ENCODE peak calls at places on chromosomes 13 and 19, in four cellular contexts. R is K562, F is HepG2, O is Panc1. N is an unnamed sample.

GRCh38 chr19:54653181-54653809 is 9.5 kb upstream of the LILRB4 start:
- DNase-seq in R (peak), F (peak), O (peak), N (peak)

GRCh38 chr13:82002693-82003092 is 1661.8 kb upstream of the SPRY2 start:
- DNase-seq in R (no peak), F (no peak), O (no peak), N (no peak)

GRCh38 chr19:5585461-5586299 is 17.9 kb upstream of the TINCR start:
- DNase-seq in R (peak), F (no peak), O (no peak), N (no peak)

GRCh38 chr13:93862259-93862658 is 617.2 kb downstream of the DCT start:
- DNase-seq in R (no peak), F (no peak), O (no peak), N (no peak)

GRCh38 chr13:44044544-44045178 is 165.0 kb downstream of the LACC1 start:
- DNase-seq in R (no peak), F (no peak), O (no peak), N (no peak)

GRCh38 chr19:32658075-32658474 is 16.9 kb downstream of the ANKRD27 start:
- DNase-seq in R (no peak), F (no peak), O (no peak), N (no peak)

GRCh38 chr19:7877249-7877836 is 3.2 kb upstream of the PRR36 start:
- DNase-seq in R (no peak), F (no peak), O (no peak), N (no peak)

GRCh38 chr19:10139952-10140351 is 20.3 kb upstream of the EIF3G start:
- DNase-seq in R (no peak), F (no peak), O (no peak), N (no peak)

GRCh38 chr19:31831421-31831820 is 482.2 kb upstream of the TSHZ3 start:
- DNase-seq in R (no peak), F (no peak), O (no peak), N (no peak)

GRCh38 chr13:113009743-113010509 is 40.9 kb downstream of the MCF2L start:
- DNase-seq in R (no peak), F (peak), O (no peak), N (no peak)

GRCh38 chr19:10566658-10567410 is 1.0 kb upstream of the KRI1 start:
- DNase-seq in R (no peak), F (no peak), O (no peak), N (no peak)

GRCh38 chr19:33344210-33344609 is 29.3 kb upstream of the CEBPG start:
- DNase-seq in R (no peak), F (no peak), O (no peak), N (no peak)

GRCh38 chr19:29617336-29618266 is 11.5 kb downstream of the POP4 start:
- DNase-seq in R (no peak), F (no peak), O (no peak), N (no peak)

GRCh38 chr19:57052102-57052501 is 67.7 kb upstream of the USP29 start:
- DNase-seq in R (no peak), F (no peak), O (no peak), N (no peak)

GRCh38 chr19:1260749-1261511 is 8.2 kb upstream of the CIRBP start:
- DNase-seq in R (peak), F (peak), O (no peak), N (peak)

GRCh38 chr13:98606296-98606695 is 29.4 kb upstream of the STK24 start:
- DNase-seq in R (no peak), F (no peak), O (no peak), N (no peak)

GRCh38 chr19:58581227-58582141 is 8.3 kb upstream of the MZF1 start:
- DNase-seq in R (peak), F (peak), O (peak), N (peak)

GRCh38 chr19:18794692-18795091 is 3.6 kb upstream of the COMP start:
- DNase-seq in R (no peak), F (no peak), O (no peak), N (no peak)

GRCh38 chr19:49896863-49897621 is at the start of gene IL4I1:
- DNase-seq in R (no peak), F (no peak), O (no peak), N (no peak)

GRCh38 chr19:56736571-56736970 is 65.0 kb upstream of the ZNF835 start:
- DNase-seq in R (no peak), F (no peak), O (no peak), N (no peak)

GRCh38 chr13:30864352-30865130 is 41.5 kb upstream of the MEDAG start:
- DNase-seq in R (no peak), F (no peak), O (no peak), N (no peak)

GRCh38 chr19:1189419-1189818 is 15.4 kb upstream of the SBNO2 start:
- DNase-seq in R (peak), F (no peak), O (no peak), N (peak)

GRCh38 chr13:30708541-30708940 is 26.8 kb upstream of the ALOX5AP start:
- DNase-seq in R (no peak), F (no peak), O (no peak), N (no peak)

GRCh38 chr13:66723606-66724005 is 506.5 kb downstream of the PCDH9 start:
- DNase-seq in R (no peak), F (no peak), O (no peak), N (no peak)

DNA sequence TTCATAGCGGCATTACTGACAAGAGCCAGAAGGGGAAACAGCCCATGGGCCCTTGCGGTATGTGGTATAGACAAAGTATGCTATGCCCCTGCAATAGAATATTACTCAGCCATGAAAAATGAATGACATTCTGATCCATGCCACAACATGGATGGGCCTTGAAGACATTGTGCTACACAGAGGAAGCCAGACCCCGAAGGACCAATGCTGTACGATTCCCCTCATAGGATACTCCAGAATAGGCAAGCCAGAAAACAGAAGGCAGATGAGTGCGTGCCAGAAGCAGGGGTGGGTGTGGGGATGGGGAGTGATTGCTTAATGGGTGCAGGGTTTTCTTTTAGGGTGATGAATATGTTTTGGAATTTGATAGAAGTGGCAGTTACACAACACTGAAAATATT is 342.0 kb downstream of the TEX29 start:
- DNase-seq in R (no peak), F (no peak), O (no peak), N (no peak)
- TF ChIP-seq TCF7L2 in R (no peak), F (no peak), O (no peak), N (no peak)

GRCh38 chr13:95349267-95349666 is 48.0 kb upstream of the ABCC4 start:
- DNase-seq in R (peak), F (no peak), O (no peak), N (no peak)
- TF ChIP-seq TCF7L2 in R (no peak), F (no peak), O (no peak), N (no peak)

GRCh38 chr13:78228211-78228610 is 309.6 kb upstream of the EDNRB start:
- DNase-seq in R (no peak), F (no peak), O (no peak), N (no peak)

DNA sequence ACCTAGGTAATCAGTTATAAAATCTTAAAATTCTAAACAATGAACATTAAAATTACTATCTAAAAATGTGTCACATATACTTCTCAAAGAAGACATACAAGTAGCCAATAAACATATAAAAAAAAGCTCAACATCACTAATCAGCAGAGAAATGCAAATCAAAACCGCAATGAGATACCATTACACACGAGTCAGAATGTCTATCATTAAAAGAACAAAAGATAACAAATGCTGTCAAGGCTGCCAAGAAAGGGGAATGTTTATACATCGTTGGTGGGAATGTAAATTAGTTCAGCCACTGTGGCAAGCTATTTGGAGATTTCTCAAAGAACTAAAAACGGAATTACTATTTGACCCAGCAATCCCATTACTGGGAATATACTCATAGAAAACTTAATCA is 310.3 kb upstream of the EDNRB start:
- DNase-seq in R (no peak), F (no peak), O (no peak), N (no peak)
- TF ChIP-seq TCF7L2 in R (no peak), F (no peak), O (no peak), N (no peak)

DNA sequence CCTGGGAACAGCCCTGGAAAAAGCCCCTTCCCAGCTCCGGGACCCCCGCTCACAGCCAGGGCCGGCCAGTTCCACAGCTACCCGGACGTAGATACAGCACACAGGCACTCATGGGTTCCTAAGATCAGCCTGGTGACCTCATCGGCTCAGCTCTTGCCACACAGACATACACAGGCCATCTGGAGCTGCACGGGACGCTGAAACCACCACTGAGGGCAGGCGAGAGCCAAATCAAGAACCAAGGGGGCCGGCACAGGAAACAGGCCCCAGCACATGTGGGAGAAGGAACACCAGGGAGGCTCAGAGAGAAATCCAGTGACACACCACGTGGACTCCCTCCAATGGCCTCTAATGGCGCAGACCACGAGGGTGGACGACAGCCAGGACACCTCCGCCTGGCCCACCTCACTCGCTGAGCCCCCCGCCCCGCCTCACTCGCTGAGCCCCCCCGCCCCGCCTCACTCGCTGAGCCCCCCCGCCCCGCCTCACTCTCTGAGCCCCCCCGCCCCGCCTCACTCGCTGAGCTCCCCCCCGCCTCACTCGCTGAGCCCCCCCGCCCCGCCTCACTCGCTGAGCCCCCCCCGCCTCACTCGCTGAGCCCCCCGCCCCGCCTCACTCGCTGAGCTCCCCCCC is 69.7 kb upstream of the C13orf46 start:
- DNase-seq in R (no peak), F (peak), O (no peak), N (no peak)
- TF ChIP-seq TCF7L2 in R (no peak), F (no peak), O (no peak), N (no peak)

GRCh38 chr13:105936816-105937215 is 598.6 kb downstream of the EFNB2 start:
- DNase-seq in R (no peak), F (no peak), O (no peak), N (no peak)
- TF ChIP-seq TCF7L2 in R (no peak), F (no peak), O (no peak), N (no peak)

GRCh38 chr13:20991741-20992520 is 69.5 kb downstream of the LATS2 start:
- DNase-seq in R (no peak), F (no peak), O (no peak), N (no peak)
- TF ChIP-seq TCF7L2 in R (no peak), F (no peak), O (no peak), N (no peak)

GRCh38 chr13:60328073-60328472 is 68.9 kb upstream of the TDRD3 start:
- DNase-seq in R (no peak), F (no peak), O (no peak), N (no peak)

GRCh38 chr13:60326273-60326672 is 70.7 kb upstream of the TDRD3 start:
- DNase-seq in R (no peak), F (peak), O (no peak), N (no peak)

GRCh38 chr13:60327551-60327950 is 69.5 kb upstream of the TDRD3 start:
- DNase-seq in R (no peak), F (no peak), O (no peak), N (no peak)

GRCh38 chr13:60331249-60332012 is 65.6 kb upstream of the TDRD3 start:
- DNase-seq in R (no peak), F (no peak), O (no peak), N (no peak)

GRCh38 chr13:60329221-60329983 is 67.6 kb upstream of the TDRD3 start:
- DNase-seq in R (peak), F (peak), O (peak), N (peak)
- TF ChIP-seq TCF7L2 in R (no peak), F (no peak), O (no peak), N (no peak)

N was measured in HCT116.